ENCODE peak calls at places on chromosomes 1 and 21, in five cellular contexts. V is kidney glomerular epithelial cell; A is NB4; Z is CD8-positive, alpha-beta memory T cell; J is HT1080. C is an unnamed sample.

GRCh38 chr1:186033744-186034345 is 299.7 kb downstream of the HMCN1 start:
- DNase-seq in Z (no peak), V (no peak), A (no peak), J (peak), C (peak)

GRCh38 chr1:185663771-185664296 is 70.4 kb upstream of the HMCN1 start:
- DNase-seq in J (no peak), V (no peak), A (no peak), Z (no peak), C (no peak)

GRCh38 chr1:245129321-245129720 is 25.5 kb upstream of the KIF26B start:
- DNase-seq in V (no peak), A (no peak), J (no peak), Z (no peak), C (no peak)

GRCh38 chr1:25825605-25826004 is 5.9 kb downstream of the MTFR1L start:
- DNase-seq in V (no peak), Z (no peak), A (no peak), J (no peak), C (no peak)

GRCh38 chr1:245458234-245458633 is 303.4 kb downstream of the KIF26B start:
- DNase-seq in Z (no peak), V (no peak), J (no peak), A (no peak), C (no peak)

GRCh38 chr1:207862241-207862787 is 48.6 kb downstream of the CD34 start:
- DNase-seq in V (no peak), Z (no peak), J (no peak), A (no peak), C (peak)

GRCh38 chr1:31575373-31576140 is 758 bp upstream of the TINAGL1 start:
- DNase-seq in J (no peak), A (no peak), Z (no peak), V (no peak), C (peak)

GRCh38 chr1:149966405-149966804 is 29.7 kb upstream of the MTMR11 start:
- DNase-seq in J (no peak), V (no peak), A (no peak), Z (no peak), C (no peak)

GRCh38 chr21:17784604-17785402 is 34.4 kb downstream of the C21orf91 start:
- DNase-seq in Z (no peak), V (no peak), J (peak), A (peak), C (peak)

GRCh38 chr1:151312439-151313225 is 14.6 kb downstream of the PI4KB start:
- DNase-seq in A (no peak), V (peak), J (no peak), Z (no peak), C (peak)

GRCh38 chr1:101140041-101140718 is 96.6 kb upstream of the S1PR1 start:
- DNase-seq in J (no peak), Z (no peak), V (no peak), A (no peak), C (no peak)

GRCh38 chr1:184593612-184594011 is 161.0 kb downstream of the EDEM3 start:
- DNase-seq in J (no peak), A (no peak), V (no peak), Z (no peak), C (peak)

GRCh38 chr1:29810121-29811120 is 574.1 kb downstream of the PTPRU start:
- DNase-seq in V (no peak), Z (no peak), J (no peak), A (no peak), C (no peak)

GRCh38 chr1:209895709-209896108 is 42.3 kb upstream of the SYT14 start:
- DNase-seq in J (peak), Z (no peak), A (no peak), V (peak), C (peak)

GRCh38 chr1:154961207-154961496 is 430 bp downstream of the PYGO2 start:
- DNase-seq in A (no peak), V (no peak), J (no peak), Z (no peak), C (peak)

GRCh38 chr1:202221911-202222909 is 28.6 kb downstream of the LGR6 start:
- DNase-seq in V (no peak), Z (no peak), A (peak), J (no peak), C (peak)

GRCh38 chr1:15167386-15167785 is 13.8 kb downstream of the TMEM51 start:
- DNase-seq in Z (no peak), A (no peak), J (no peak), V (peak), C (peak)

GRCh38 chr1:201685485-201685884 is 143.5 kb upstream of the IPO9 start:
- DNase-seq in V (no peak), Z (no peak), J (no peak), A (no peak), C (no peak)

GRCh38 chr1:59638172-59638800 is 176.5 kb upstream of the HOOK1 start:
- DNase-seq in A (no peak), Z (no peak), V (no peak), J (peak), C (no peak)

GRCh38 chr1:201702936-201703335 is 126.0 kb upstream of the IPO9 start:
- DNase-seq in Z (no peak), A (no peak), J (no peak), V (no peak), C (no peak)

GRCh38 chr1:241857131-241857530 is 9.1 kb downstream of the EXO1 start:
- DNase-seq in A (no peak), V (no peak), J (no peak), Z (no peak), C (no peak)

C was measured in bronchial epithelial cell.